ENCODE peak calls at places on chromosomes 7 and 10, in ten cellular contexts. V is stimulated activated effector memory CD8-positive, alpha-beta T cell treated with anti-CD3 and anti-CD28 coated beads, Interleukin-12 subunit alpha, Interleukin-12 subunit beta, amount 100 ng/mL, for 72 hours; T is HEK293T; M is AG04449; S is T-helper 17 cell; L is endothelial cell of umbilical vein; C is NB4; R is nucleus accumbens; Z is renal cortical epithelial cell; U is NCI-H1417. E is an unnamed sample.

GRCh38 chr7:157292770-157293412 is 43.9 kb upstream of the DNAJB6 start:
- DNase-seq in V (no peak), T (no peak), M (no peak), S (no peak), L (no peak), C (no peak), R (no peak), Z (no peak), U (no peak), E (no peak)

GRCh38 chr10:18616337-18616736 is 35.0 kb downstream of the NSUN6 start:
- DNase-seq in V (no peak), T (no peak), M (no peak), S (no peak), L (peak; percentile 5), C (peak; percentile 9), R (no peak), Z (peak; percentile 16), U (peak; percentile 1), E (no peak)

GRCh38 chr7:25846722-25847121 is 305.3 kb upstream of the NFE2L3 start:
- DNase-seq in V (no peak), T (no peak), M (peak; percentile 87), S (no peak), L (peak; percentile 97), C (no peak), R (no peak), Z (peak; percentile 84), U (no peak), E (no peak)

GRCh38 chr10:129586897-129587443 is 119.9 kb downstream of the MGMT start:
- DNase-seq in V (no peak), T (no peak), M (no peak), S (no peak), L (no peak), C (peak; percentile 15), R (no peak), Z (peak; percentile 14), U (peak; percentile 0), E (no peak)

GRCh38 chr10:69807122-69807521 is 5.4 kb downstream of the COL13A1 start:
- DNase-seq in V (no peak), T (no peak), M (peak; percentile 45), S (no peak), L (peak; percentile 30), C (no peak), R (no peak), Z (peak; percentile 73), U (no peak), E (peak; percentile 78)

GRCh38 chr7:134637934-134638719 is 8.5 kb upstream of the BPGM start:
- DNase-seq in V (no peak), T (no peak), M (no peak), S (no peak), L (no peak), C (no peak), R (no peak), Z (peak; percentile 64), U (no peak), E (no peak)

GRCh38 chr7:71334541-71334940 is 202.6 kb downstream of the GALNT17 start:
- DNase-seq in V (no peak), T (no peak), M (no peak), S (no peak), L (no peak), C (no peak), R (no peak), Z (no peak), U (no peak), E (no peak)

GRCh38 chr10:17547026-17547425 is 70.1 kb downstream of the HACD1 start:
- DNase-seq in V (no peak), T (no peak), M (no peak), S (no peak), L (no peak), C (no peak), R (no peak), Z (no peak), U (no peak), E (no peak)

GRCh38 chr7:131829911-131830310 is 273.5 kb upstream of the PODXL start:
- DNase-seq in V (no peak), T (no peak), M (no peak), S (no peak), L (peak; percentile 12), C (no peak), R (no peak), Z (no peak), U (peak; percentile 52), E (no peak)

GRCh38 chr10:128546651-128547165 is 420.5 kb upstream of the MKI67 start:
- DNase-seq in V (no peak), T (no peak), M (no peak), S (no peak), L (no peak), C (no peak), R (no peak), Z (no peak), U (no peak), E (no peak)

GRCh38 chr7:107090452-107090851 is 45.9 kb downstream of the PRKAR2B start:
- DNase-seq in V (no peak), T (no peak), M (no peak), S (no peak), L (peak; percentile 42), C (no peak), R (no peak), Z (no peak), U (peak; percentile 65), E (no peak)

GRCh38 chr10:69870591-69870990 is 68.9 kb downstream of the COL13A1 start:
- DNase-seq in V (no peak), T (no peak), M (no peak), S (no peak), L (peak; percentile 30), C (no peak), R (no peak), Z (no peak), U (no peak), E (no peak)

GRCh38 chr10:129770286-129770685 is 193.8 kb downstream of the EBF3 start:
- DNase-seq in V (peak; percentile 23), T (no peak), M (no peak), S (no peak), L (no peak), C (no peak), R (no peak), Z (no peak), U (no peak), E (no peak)

GRCh38 chr7:148589640-148590039 is 926 bp upstream of the C7orf33 start:
- DNase-seq in V (no peak), T (no peak), M (no peak), S (no peak), L (no peak), C (no peak), R (no peak), Z (no peak), U (peak; percentile 50), E (no peak)

GRCh38 chr10:127576011-127576410 is 26.9 kb downstream of the NPS start:
- DNase-seq in V (no peak), T (no peak), M (no peak), S (no peak), L (no peak), C (no peak), R (no peak), Z (peak; percentile 71), U (no peak), E (no peak)

GRCh38 chr7:134280508-134280907 is 36.2 kb downstream of the SLC35B4 start:
- DNase-seq in V (no peak), T (no peak), M (no peak), S (no peak), L (no peak), C (no peak), R (no peak), Z (no peak), U (no peak), E (no peak)

GRCh38 chr7:132450188-132450587 is 126.1 kb downstream of the PLXNA4 start:
- DNase-seq in V (no peak), T (no peak), M (no peak), S (no peak), L (no peak), C (no peak), R (no peak), Z (no peak), U (no peak), E (no peak)

GRCh38 chr7:89456556-89456955 is 661.0 kb upstream of the TEX47 start:
- DNase-seq in V (no peak), T (no peak), M (no peak), S (no peak), L (no peak), C (no peak), R (no peak), Z (no peak), U (no peak), E (no peak)

GRCh38 chr7:12686234-12686893 is 1.1 kb upstream of the ARL4A start:
- DNase-seq in V (peak; percentile 97), T (peak; percentile 86), M (peak; percentile 36), S (peak; percentile 99), L (peak; percentile 90), C (peak; percentile 99), R (peak; percentile 80), Z (peak; percentile 87), U (peak; percentile 99), E (peak; percentile 38)

E was measured in 8988T.